ENCODE peak calls at places on chromosomes 3 and 15, in eight cellular contexts. B, X, U, N, K, M, D and C are unnamed samples.

GRCh38 chr3:150727653-150728502 is 24.2 kb upstream of the ERICH6 start:
- DNase-seq in B (no peak), X (no peak), U (no peak), N (no peak), K (peak; percentile 44), M (no peak), D (no peak), C (no peak)

GRCh38 chr3:147419062-147419701 is 10.0 kb downstream of the ZIC1 start:
- DNase-seq in B (no peak), X (no peak), U (peak; percentile 77), N (no peak), K (no peak), M (no peak), D (no peak), C (no peak)

GRCh38 chr15:81296673-81297072 is 27.3 kb downstream of the STARD5 start:
- DNase-seq in B (no peak), X (no peak), U (peak; percentile 84), N (no peak), K (peak; percentile 63), M (peak; percentile 82), D (peak; percentile 73), C (peak; percentile 47)

GRCh38 chr3:48795997-48796732 is 51.5 kb downstream of the PRKAR2A start:
- DNase-seq in B (no peak), X (no peak), U (no peak), N (no peak), K (peak; percentile 37), M (no peak), D (no peak), C (no peak)

GRCh38 chr3:193982258-193982659 is 153.7 kb upstream of the HES1 start:
- DNase-seq in B (peak; percentile 59), X (no peak), U (peak; percentile 93), N (no peak), K (peak; percentile 92), M (peak; percentile 66), D (peak; percentile 81), C (peak; percentile 82)

GRCh38 chr15:90376789-90377188 is 11.3 kb upstream of the IQGAP1 start:
- DNase-seq in B (no peak), X (no peak), U (no peak), N (no peak), K (no peak), M (no peak), D (no peak), C (no peak)

GRCh38 chr3:38229036-38229435 is 36.6 kb upstream of the SLC22A13 start:
- DNase-seq in B (no peak), X (no peak), U (no peak), N (no peak), K (no peak), M (no peak), D (no peak), C (no peak)

GRCh38 chr15:100244796-100245495 is 96.8 kb downstream of the ADAMTS17 start:
- DNase-seq in B (no peak), X (no peak), U (no peak), N (no peak), K (no peak), M (no peak), D (no peak), C (no peak)

GRCh38 chr15:87944051-87944450 is 312.5 kb downstream of the NTRK3 start:
- DNase-seq in B (no peak), X (no peak), U (no peak), N (no peak), K (no peak), M (no peak), D (no peak), C (no peak)

GRCh38 chr3:194425399-194425798 is 26.3 kb upstream of the GP5 start:
- DNase-seq in B (no peak), X (no peak), U (no peak), N (no peak), K (no peak), M (no peak), D (no peak), C (no peak)

GRCh38 chr15:82530606-82531379 is 9.5 kb downstream of the RPS17 start:
- DNase-seq in B (peak; percentile 69), X (peak; percentile 86), U (peak; percentile 87), N (peak; percentile 88), K (peak; percentile 82), M (peak; percentile 79), D (peak; percentile 82), C (peak; percentile 55)

GRCh38 chr3:127790009-127790533 is 32.2 kb downstream of the MGLL start:
- DNase-seq in B (no peak), X (no peak), U (no peak), N (no peak), K (no peak), M (no peak), D (peak; percentile 38), C (no peak)

GRCh38 chr3:83953417-83954089 is 1005.2 kb upstream of the CADM2 start:
- DNase-seq in B (no peak), X (no peak), U (no peak), N (no peak), K (no peak), M (no peak), D (no peak), C (no peak)

GRCh38 chr3:177451940-177452484 is 254.7 kb upstream of the TBL1XR1 start:
- DNase-seq in B (no peak), X (no peak), U (no peak), N (no peak), K (no peak), M (no peak), D (no peak), C (no peak)

GRCh38 chr3:138381950-138382715 is 33.8 kb downstream of the MRAS start:
- DNase-seq in B (peak; percentile 59), X (no peak), U (peak; percentile 93), N (peak; percentile 42), K (peak; percentile 38), M (peak; percentile 82), D (peak; percentile 88), C (peak; percentile 74)

GRCh38 chr3:38477839-38478450 is 18.2 kb upstream of the EXOG start:
- DNase-seq in B (no peak), X (no peak), U (no peak), N (no peak), K (no peak), M (no peak), D (no peak), C (no peak)

GRCh38 chr3:49966233-49966942 is 26.4 kb downstream of the RBM6 start:
- DNase-seq in B (no peak), X (no peak), U (no peak), N (no peak), K (no peak), M (no peak), D (no peak), C (no peak)

GRCh38 chr3:49972656-49973055 is 32.7 kb downstream of the RBM6 start:
- DNase-seq in B (no peak), X (no peak), U (no peak), N (no peak), K (no peak), M (no peak), D (no peak), C (no peak)

DNA sequence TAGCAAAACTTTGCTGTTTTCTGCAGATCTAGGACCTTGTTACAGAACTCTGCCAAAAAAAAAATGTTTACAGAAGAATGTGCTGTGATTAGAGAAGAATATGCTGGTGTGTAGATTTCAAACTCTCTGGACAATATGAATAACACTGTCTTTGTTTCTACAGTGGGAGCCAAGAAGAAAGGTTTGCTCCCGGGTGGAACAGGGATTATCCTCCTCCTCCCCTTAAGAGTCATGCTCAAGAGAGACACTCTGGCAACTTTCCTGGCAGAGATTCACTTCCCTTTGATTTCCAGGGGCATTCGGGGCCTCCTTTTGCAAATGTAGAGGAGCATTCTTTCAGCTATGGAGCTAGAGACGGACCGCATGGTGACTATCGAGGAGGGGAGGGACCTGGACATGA is 27.4 kb downstream of the RBM6 start:
- DNase-seq in B (no peak), X (no peak), U (no peak), N (no peak), K (no peak), M (no peak), D (no peak), C (no peak)
- TF ChIP-seq CTCF in B (no peak), X (no peak), U (no peak), N (no peak), K (no peak), M (no peak), D (no peak), C (no peak)

GRCh38 chr15:78212008-78212407 is 22.4 kb downstream of the ACSBG1 start:
- DNase-seq in B (peak; percentile 17), X (no peak), U (no peak), N (no peak), K (no peak), M (no peak), D (no peak), C (no peak)

GRCh38 chr15:78212546-78213424 is 21.6 kb downstream of the ACSBG1 start:
- DNase-seq in B (peak; percentile 51), X (peak; percentile 66), U (peak; percentile 81), N (peak; percentile 52), K (peak; percentile 81), M (no peak), D (peak; percentile 88), C (peak; percentile 64)

GRCh38 chr15:78211189-78211921 is 23.0 kb downstream of the ACSBG1 start:
- DNase-seq in B (peak; percentile 49), X (peak; percentile 20), U (no peak), N (no peak), K (no peak), M (no peak), D (no peak), C (no peak)

GRCh38 chr15:78213956-78214355 is 20.4 kb downstream of the ACSBG1 start:
- DNase-seq in B (peak; percentile 30), X (no peak), U (no peak), N (no peak), K (no peak), M (no peak), D (no peak), C (no peak)

DNA sequence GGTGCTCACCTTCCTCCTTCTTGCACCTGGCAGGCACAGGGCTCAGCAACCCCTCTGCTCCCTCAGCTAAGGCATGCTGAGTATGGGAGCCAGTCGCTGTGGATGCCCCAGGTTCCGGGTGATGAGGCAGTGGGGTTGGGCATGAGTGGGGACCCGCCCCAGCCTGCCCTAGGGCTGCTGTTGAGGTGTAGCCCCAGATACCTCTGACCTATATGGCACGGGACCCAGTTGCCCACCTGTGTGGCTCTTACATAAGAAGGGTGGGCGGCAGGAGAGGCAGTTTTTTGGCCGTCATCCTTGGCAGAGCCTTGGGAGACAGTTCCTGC is 21.0 kb downstream of the ACSBG1 start:
- DNase-seq in B (peak; percentile 47), X (no peak), U (peak; percentile 57), N (no peak), K (no peak), M (no peak), D (no peak), C (no peak)
- H3K4me1 ChIP-seq in B (no peaks in the 10 kb centered on the region), X (peaks cover 56% of the 10 kb centered on the region), U (no peaks in the 10 kb centered on the region), N (no peaks in the 10 kb centered on the region), K (peaks cover 42% of the 10 kb centered on the region), M (no peaks in the 10 kb centered on the region), D (peaks cover 67% of the 10 kb centered on the region), C (peaks cover 71% of the 10 kb centered on the region)

GRCh38 chr15:43510230-43511011 is 7.0 kb upstream of the MAP1A start:
- DNase-seq in B (peak; percentile 93), X (peak; percentile 96), U (peak; percentile 100), N (peak; percentile 98), K (peak; percentile 97), M (peak; percentile 99), D (peak; percentile 100), C (peak; percentile 99)
- H3K9me3 ChIP-seq in B (no peaks in the 10 kb centered on the region), X (no peaks in the 10 kb centered on the region), U (no peaks in the 10 kb centered on the region), N (no peaks in the 10 kb centered on the region), K (no peaks in the 10 kb centered on the region), M (no peaks in the 10 kb centered on the region), D (no peaks in the 10 kb centered on the region), C (no peaks in the 10 kb centered on the region)

DNA sequence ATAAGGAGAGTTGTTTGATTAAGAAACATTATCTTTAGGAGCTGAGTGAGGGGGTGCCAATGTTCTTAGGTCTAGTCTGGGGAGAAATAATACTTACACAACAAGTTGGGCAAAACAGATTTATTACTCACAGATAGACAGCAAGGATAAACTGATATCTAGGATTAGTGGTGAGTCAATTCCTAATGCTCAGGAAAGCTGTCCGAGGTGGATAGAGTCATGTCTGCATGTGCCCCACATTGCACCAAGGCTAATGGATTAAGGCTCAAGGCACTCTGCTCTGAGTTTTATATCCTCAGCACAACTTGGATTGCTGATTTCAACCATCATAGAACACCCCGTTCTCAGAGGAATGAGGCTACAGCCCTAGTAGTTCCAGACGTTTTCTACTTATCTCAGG is 1042.3 kb downstream of the OTOL1 start:
- DNase-seq in B (no peak), X (no peak), U (no peak), N (no peak), K (no peak), M (no peak), D (no peak), C (no peak)
- TF ChIP-seq CTCF in B (no peak), X (no peak), U (no peak), N (no peak), K (no peak), M (no peak), D (no peak), C (no peak)